ENCODE peak calls at places on chromosomes 4 and X, in five cellular contexts. One of them, this sample, is unnamed.

GRCh38 chr4:159705334-159705733 is 602.5 kb downstream of the RAPGEF2 start:
- DNase-seq in mucosa of gallbladder: no peak
- DNase-seq in heart left ventricle: no peak
- DNase-seq in Karpas-422: no peak
- DNase-seq in substantia nigra: no peak
- DNase-seq in this sample: no peak

GRCh38 chr4:53778122-53778521 is 186.8 kb upstream of the LNX1 start:
- DNase-seq in substantia nigra: no peak
- DNase-seq in Karpas-422: no peak
- DNase-seq in heart left ventricle: no peak
- DNase-seq in mucosa of gallbladder: no peak
- DNase-seq in this sample: no peak

GRCh38 chr4:146032234-146032860 is 93.7 kb upstream of the ZNF827 start:
- DNase-seq in heart left ventricle: no peak
- DNase-seq in mucosa of gallbladder: no peak
- DNase-seq in substantia nigra: no peak
- DNase-seq in Karpas-422: peak
- DNase-seq in this sample: no peak

GRCh38 chrX:103774070-103774642 is 2.5 kb upstream of the PLP1 start:
- DNase-seq in mucosa of gallbladder: no peak
- DNase-seq in Karpas-422: peak
- DNase-seq in heart left ventricle: no peak
- DNase-seq in substantia nigra: no peak
- DNase-seq in this sample: peak

GRCh38 chr4:111556141-111556781 is 589.0 kb upstream of the FAM241A start:
- DNase-seq in mucosa of gallbladder: no peak
- DNase-seq in Karpas-422: no peak
- DNase-seq in heart left ventricle: no peak
- DNase-seq in substantia nigra: no peak
- DNase-seq in this sample: no peak

GRCh38 chr4:117326091-117326490 is 240.7 kb upstream of the TRAM1L1 start:
- DNase-seq in Karpas-422: no peak
- DNase-seq in mucosa of gallbladder: no peak
- DNase-seq in heart left ventricle: no peak
- DNase-seq in substantia nigra: no peak
- DNase-seq in this sample: no peak

GRCh38 chr4:13461511-13461910 is 22.6 kb downstream of the RAB28 start:
- DNase-seq in mucosa of gallbladder: no peak
- DNase-seq in heart left ventricle: no peak
- DNase-seq in Karpas-422: no peak
- DNase-seq in substantia nigra: no peak
- DNase-seq in this sample: no peak

GRCh38 chr4:184269879-184270430 is 52.3 kb upstream of the ENPP6 start:
- DNase-seq in substantia nigra: no peak
- DNase-seq in Karpas-422: no peak
- DNase-seq in heart left ventricle: no peak
- DNase-seq in mucosa of gallbladder: peak
- DNase-seq in this sample: no peak

GRCh38 chr4:70838400-70838971 is 1.2 kb downstream of the GRSF1 start:
- DNase-seq in heart left ventricle: no peak
- DNase-seq in Karpas-422: no peak
- DNase-seq in substantia nigra: no peak
- DNase-seq in mucosa of gallbladder: no peak
- DNase-seq in this sample: peak

GRCh38 chr4:116272336-116272735 is 813.0 kb downstream of the TRAM1L1 start:
- DNase-seq in heart left ventricle: no peak
- DNase-seq in mucosa of gallbladder: no peak
- DNase-seq in Karpas-422: no peak
- DNase-seq in substantia nigra: no peak
- DNase-seq in this sample: no peak

GRCh38 chr4:12538162-12538561 is 946.0 kb downstream of the RAB28 start:
- DNase-seq in Karpas-422: no peak
- DNase-seq in heart left ventricle: no peak
- DNase-seq in mucosa of gallbladder: no peak
- DNase-seq in substantia nigra: no peak
- DNase-seq in this sample: no peak

GRCh38 chr4:158169516-158169915 is 3.3 kb downstream of the GASK1B start:
- DNase-seq in heart left ventricle: no peak
- DNase-seq in substantia nigra: no peak
- DNase-seq in Karpas-422: no peak
- DNase-seq in mucosa of gallbladder: no peak
- DNase-seq in this sample: no peak

GRCh38 chr4:99612704-99613103 is 38.1 kb downstream of the MTTP start:
- DNase-seq in Karpas-422: no peak
- DNase-seq in heart left ventricle: no peak
- DNase-seq in mucosa of gallbladder: no peak
- DNase-seq in substantia nigra: no peak
- DNase-seq in this sample: no peak

GRCh38 chr4:21830272-21830671 is 118.3 kb downstream of the KCNIP4 start:
- DNase-seq in mucosa of gallbladder: no peak
- DNase-seq in heart left ventricle: no peak
- DNase-seq in Karpas-422: no peak
- DNase-seq in substantia nigra: no peak
- DNase-seq in this sample: no peak

GRCh38 chr4:123869517-123870282 is 473.1 kb downstream of the SPRY1 start:
- DNase-seq in mucosa of gallbladder: no peak
- DNase-seq in Karpas-422: no peak
- DNase-seq in heart left ventricle: no peak
- DNase-seq in substantia nigra: no peak
- DNase-seq in this sample: no peak

GRCh38 chr4:47642985-47643745 is 158.1 kb downstream of the ATP10D start:
- DNase-seq in mucosa of gallbladder: no peak
- DNase-seq in substantia nigra: no peak
- DNase-seq in heart left ventricle: no peak
- DNase-seq in Karpas-422: no peak
- DNase-seq in this sample: peak

GRCh38 chrX:41412261-41413167 is 34.6 kb upstream of the NYX start:
- DNase-seq in Karpas-422: peak
- DNase-seq in mucosa of gallbladder: peak
- DNase-seq in substantia nigra: no peak
- DNase-seq in heart left ventricle: peak
- DNase-seq in this sample: no peak

GRCh38 chrX:141278306-141278705 is 36.0 kb upstream of the SPANXC start:
- DNase-seq in heart left ventricle: no peak
- DNase-seq in mucosa of gallbladder: no peak
- DNase-seq in Karpas-422: peak
- DNase-seq in substantia nigra: no peak
- DNase-seq in this sample: peak

GRCh38 chr4:140870427-140870826 is 114.2 kb upstream of the TBC1D9 start:
- DNase-seq in Karpas-422: no peak
- DNase-seq in substantia nigra: no peak
- DNase-seq in mucosa of gallbladder: no peak
- DNase-seq in heart left ventricle: no peak
- DNase-seq in this sample: no peak

GRCh38 chr4:14247767-14248166 is 620.2 kb upstream of the BOD1L1 start:
- DNase-seq in substantia nigra: no peak
- DNase-seq in Karpas-422: no peak
- DNase-seq in mucosa of gallbladder: no peak
- DNase-seq in heart left ventricle: no peak
- DNase-seq in this sample: peak

GRCh38 chrX:7120578-7121219 is 26.8 kb upstream of the STS start:
- DNase-seq in mucosa of gallbladder: no peak
- DNase-seq in Karpas-422: no peak
- DNase-seq in substantia nigra: no peak
- DNase-seq in heart left ventricle: no peak
- DNase-seq in this sample: no peak

GRCh38 chr4:14168919-14169318 is 541.4 kb upstream of the BOD1L1 start:
- DNase-seq in heart left ventricle: peak
- DNase-seq in substantia nigra: no peak
- DNase-seq in Karpas-422: no peak
- DNase-seq in mucosa of gallbladder: peak
- DNase-seq in this sample: no peak

GRCh38 chr4:13559414-13559813 is 15.1 kb upstream of the NKX3-2 start:
- DNase-seq in substantia nigra: no peak
- DNase-seq in Karpas-422: no peak
- DNase-seq in heart left ventricle: no peak
- DNase-seq in mucosa of gallbladder: no peak
- DNase-seq in this sample: no peak

GRCh38 chr4:99025506-99025905 is 30.0 kb downstream of the METAP1 start:
- DNase-seq in mucosa of gallbladder: no peak
- DNase-seq in Karpas-422: no peak
- DNase-seq in substantia nigra: no peak
- DNase-seq in heart left ventricle: no peak
- DNase-seq in this sample: no peak

GRCh38 chr4:144894525-144894924 is 203.5 kb downstream of the ANAPC10 start:
- DNase-seq in mucosa of gallbladder: no peak
- DNase-seq in Karpas-422: no peak
- DNase-seq in heart left ventricle: no peak
- DNase-seq in substantia nigra: no peak
- DNase-seq in this sample: no peak